ENCODE peak calls at places on chromosomes 16 and 17, in seven cellular contexts. Z, J, E, M, W, G and K are unnamed samples.

GRCh38 chr16:58883131-58883530 is 149.0 kb upstream of the GOT2 start:
- DNase-seq in E (no peak), W (no peak), M (no peak), J (no peak), Z (no peak), G (no peak), K (no peak)

GRCh38 chr16:3728424-3729160 is 11.3 kb upstream of the TRAP1 start:
- DNase-seq in J (no peak), E (no peak), G (no peak), W (no peak), M (no peak), Z (no peak), K (no peak)

GRCh38 chr17:35341465-35341992 is 31.9 kb downstream of the SLFN11 start:
- DNase-seq in J (peak; percentile 59), G (no peak), Z (no peak), M (no peak), W (no peak), E (no peak), K (no peak)

GRCh38 chr17:8003594-8004181 is 1.3 kb downstream of the GUCY2D start:
- DNase-seq in Z (no peak), E (peak; percentile 21), G (no peak), M (no peak), J (no peak), W (no peak), K (no peak)

GRCh38 chr17:56292010-56292409 is 138.7 kb downstream of the ANKFN1 start:
- DNase-seq in M (no peak), G (no peak), J (no peak), E (no peak), W (no peak), Z (no peak), K (peak; percentile 82)

GRCh38 chr17:50675627-50676026 is 32.1 kb downstream of the ANKRD40 start:
- DNase-seq in J (no peak), G (peak; percentile 87), Z (no peak), E (no peak), M (no peak), W (peak; percentile 46), K (no peak)

GRCh38 chr17:70767102-70767701 is 597.9 kb downstream of the KCNJ2 start:
- DNase-seq in W (no peak), E (peak; percentile 53), G (no peak), M (no peak), Z (peak; percentile 9), J (no peak), K (no peak)

GRCh38 chr17:64736804-64737492 is 74.8 kb upstream of the SMURF2 start:
- DNase-seq in J (peak; percentile 38), W (no peak), Z (peak; percentile 51), E (peak; percentile 9), G (peak; percentile 54), M (peak; percentile 61), K (peak; percentile 56)

GRCh38 chr17:9240659-9241370 is 219.5 kb downstream of the NTN1 start:
- DNase-seq in J (no peak), E (peak; percentile 62), W (peak; percentile 75), M (no peak), Z (peak; percentile 32), G (peak; percentile 78), K (peak; percentile 59)

GRCh38 chr17:8016632-8017424 is 14.4 kb downstream of the GUCY2D start:
- DNase-seq in M (peak; percentile 38), Z (peak; percentile 60), E (peak; percentile 80), W (no peak), J (no peak), G (peak; percentile 62), K (no peak)

GRCh38 chr17:12664252-12664651 is 1.4 kb upstream of the MYOCD start:
- DNase-seq in E (no peak), W (no peak), Z (no peak), G (no peak), M (no peak), J (no peak), K (no peak)
- H3K27me3 ChIP-seq in E (peaks cover 33% of the 10 kb centered on the region), W (peaks cover 47% of the 10 kb centered on the region), Z (peaks cover 17% of the 10 kb centered on the region), G (no peaks in the 10 kb centered on the region), M (no peaks in the 10 kb centered on the region), J (no peaks in the 10 kb centered on the region), K (no peaks in the 10 kb centered on the region)

DNA sequence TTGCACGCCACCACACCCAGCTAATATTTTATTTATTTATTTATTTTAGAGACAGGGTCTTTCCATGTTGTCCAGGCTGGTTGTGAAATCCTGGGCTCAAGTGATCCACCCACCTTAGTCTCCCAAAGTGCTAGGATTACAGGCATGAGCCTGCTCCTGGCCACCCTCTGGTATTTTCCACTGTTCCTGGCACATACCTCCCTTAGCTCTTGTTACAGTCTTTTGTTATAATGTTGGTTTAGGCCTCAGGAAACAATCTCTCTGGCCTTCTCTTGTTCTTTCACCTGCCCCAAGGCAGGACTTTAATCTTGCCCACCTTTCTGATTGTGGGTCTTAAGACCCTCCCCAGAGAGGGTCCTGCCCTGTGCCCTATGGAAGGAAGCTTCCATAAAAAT is 3.6 kb upstream of the CYTH1 start:
- DNase-seq in W (no peak), J (no peak), Z (no peak), M (no peak), E (no peak), G (no peak), K (no peak)
- H3K36me3 ChIP-seq in W (no peaks in the 10 kb centered on the region), J (no peaks in the 10 kb centered on the region), Z (no peaks in the 10 kb centered on the region), M (no peaks in the 10 kb centered on the region), E (no peaks in the 10 kb centered on the region), G (no peaks in the 10 kb centered on the region), K (peaks cover 20% of the 10 kb centered on the region)

GRCh38 chr17:41101586-41102259 is at the start of gene KRTAP4-16:
- DNase-seq in G (no peak), W (no peak), M (no peak), E (peak; percentile 13), Z (no peak), J (no peak), K (no peak)
- H3K27me3 ChIP-seq in G (no peaks in the 10 kb centered on the region), W (no peaks in the 10 kb centered on the region), M (no peaks in the 10 kb centered on the region), E (no peaks in the 10 kb centered on the region), Z (peaks cover 4% of the 10 kb centered on the region), J (no peaks in the 10 kb centered on the region), K (no peaks in the 10 kb centered on the region)

GRCh38 chr16:57464523-57464922 is 2.0 kb downstream of the POLR2C start:
- DNase-seq in G (no peak), Z (no peak), M (no peak), W (no peak), J (no peak), E (no peak), K (no peak)
- H3K36me3 ChIP-seq in G (peaks cover 9% of the 10 kb centered on the region), Z (peaks cover 82% of the 10 kb centered on the region), M (peaks cover 48% of the 10 kb centered on the region), W (peaks cover 4% of the 10 kb centered on the region), J (peaks cover 38% of the 10 kb centered on the region), E (no peaks in the 10 kb centered on the region), K (peaks cover 82% of the 10 kb centered on the region)

DNA sequence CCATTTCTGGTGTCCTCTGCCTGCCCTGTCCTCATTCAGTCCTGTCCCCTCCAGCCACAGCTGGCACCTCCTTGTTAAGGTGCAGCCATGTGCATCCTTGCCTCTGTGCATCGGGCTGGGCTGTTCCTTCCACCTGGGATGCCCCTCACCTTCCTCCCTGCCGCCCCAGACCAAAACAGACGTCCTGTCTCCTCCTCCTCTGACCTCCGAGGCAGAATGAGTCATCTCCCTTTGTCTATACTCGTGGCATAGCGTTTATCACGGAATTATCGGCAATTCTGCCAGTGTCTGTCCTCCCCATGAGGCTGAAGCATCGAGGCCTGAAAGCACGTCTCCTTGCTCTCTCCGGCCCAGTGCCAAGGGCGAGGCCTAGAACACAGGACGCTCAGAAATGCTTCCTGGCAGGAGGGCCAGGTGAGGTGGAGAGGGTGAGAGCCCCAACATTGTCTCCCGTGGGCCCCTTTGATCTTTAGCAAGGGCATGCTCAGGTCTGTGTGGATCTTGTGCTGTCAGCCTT is 4.6 kb downstream of the RAI1 start:
- DNase-seq in W (no peak), E (no peak), J (no peak), G (no peak), Z (peak; percentile 56), M (no peak), K (peak; percentile 73)
- H3K27me3 ChIP-seq in W (no peaks in the 10 kb centered on the region), E (peaks cover 63% of the 10 kb centered on the region), J (no peaks in the 10 kb centered on the region), G (no peaks in the 10 kb centered on the region), Z (no peaks in the 10 kb centered on the region), M (no peaks in the 10 kb centered on the region), K (no peaks in the 10 kb centered on the region)

DNA sequence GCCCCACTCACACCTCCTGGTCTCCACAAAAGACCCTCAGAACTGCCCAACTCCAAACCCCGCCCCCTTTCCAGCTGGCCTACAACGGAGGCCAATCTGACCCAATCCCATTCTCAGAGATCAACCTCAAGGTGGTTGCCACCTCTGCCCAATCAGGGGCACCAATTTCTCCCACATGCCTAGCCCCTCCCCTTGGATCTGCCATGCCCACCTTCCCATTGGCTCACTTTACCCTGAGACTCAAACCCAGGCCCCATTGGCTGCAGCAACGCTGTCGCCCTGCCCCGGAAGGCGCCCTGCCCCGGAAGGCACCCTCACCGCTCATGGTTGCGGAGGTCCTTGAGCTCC is 10.6 kb downstream of the ZNF668 start:
- DNase-seq in E (no peak), W (no peak), M (no peak), J (no peak), G (no peak), Z (no peak), K (no peak)
- H3K36me3 ChIP-seq in E (no peaks in the 10 kb centered on the region), W (no peaks in the 10 kb centered on the region), M (peaks cover 8% of the 10 kb centered on the region), J (no peaks in the 10 kb centered on the region), G (peaks cover 7% of the 10 kb centered on the region), Z (peaks cover 42% of the 10 kb centered on the region), K (peaks cover 72% of the 10 kb centered on the region)

GRCh38 chr17:20012137-20012536 is 3.0 kb downstream of the SPECC1 start:
- DNase-seq in M (no peak), J (no peak), G (no peak), E (no peak), Z (no peak), W (no peak), K (no peak)

GRCh38 chr17:20009052-20009301 is 182 bp upstream of the SPECC1 start:
- DNase-seq in W (no peak), M (no peak), J (no peak), G (no peak), Z (no peak), E (no peak), K (no peak)

GRCh38 chr17:20010099-20010863 is 1.1 kb downstream of the SPECC1 start:
- DNase-seq in M (no peak), E (peak; percentile 58), W (no peak), J (no peak), Z (peak; percentile 87), G (peak; percentile 38), K (peak; percentile 55)

GRCh38 chr17:20009302-20010098 is at the start of gene SPECC1:
- DNase-seq in M (peak; percentile 79), Z (peak; percentile 87), E (peak; percentile 91), J (peak; percentile 83), W (peak; percentile 72), G (peak; percentile 79), K (peak; percentile 72)

GRCh38 chr17:20010886-20011402 is 1.8 kb downstream of the SPECC1 start:
- DNase-seq in Z (no peak), G (no peak), E (no peak), J (no peak), W (no peak), M (no peak), K (no peak)
- H3K27me3 ChIP-seq in Z (no peaks in the 10 kb centered on the region), G (no peaks in the 10 kb centered on the region), E (peaks cover 52% of the 10 kb centered on the region), J (peaks cover 4% of the 10 kb centered on the region), W (no peaks in the 10 kb centered on the region), M (peaks cover 4% of the 10 kb centered on the region), K (no peaks in the 10 kb centered on the region)